ENCODE peak calls at places on chromosomes 16 and 17, in seven cellular contexts. G is HCT116, A is GM12878, T is SK-N-SH, I is K562, J is H1, K is HepG2. L is an unnamed sample.

GRCh38 chr16:16083421-16084156 is 134.2 kb downstream of the ABCC1 start:
- DNase-seq in K (peak; percentile 61), T (no peak), I (peak; percentile 65), A (no peak), G (peak; percentile 18), J (no peak), L (peak; percentile 70)

GRCh38 chr17:62725791-62726249 is 82.3 kb downstream of the MARCHF10 start:
- DNase-seq in K (peak; percentile 25), J (no peak), I (no peak), A (no peak), G (no peak), T (no peak), L (peak; percentile 71)

GRCh38 chr17:40109471-40109824 is 9.1 kb upstream of the NR1D1 start:
- DNase-seq in I (no peak), T (no peak), J (no peak), A (no peak), K (peak; percentile 57), G (no peak), L (no peak)

GRCh38 chr16:78749745-78750268 is 650.4 kb downstream of the WWOX start:
- DNase-seq in K (no peak), I (no peak), A (peak; percentile 41), G (no peak), J (no peak), T (no peak), L (no peak)

GRCh38 chr17:32970281-32970680 is 21.4 kb upstream of the SPACA3 start:
- DNase-seq in I (no peak), T (no peak), K (no peak), A (peak; percentile 39), J (no peak), G (no peak), L (no peak)

GRCh38 chr17:70344356-70345060 is 175.2 kb downstream of the KCNJ2 start:
- DNase-seq in T (no peak), J (no peak), G (no peak), A (no peak), I (no peak), K (no peak), L (no peak)

GRCh38 chr17:17125136-17126084 is 80.7 kb downstream of the PLD6 start:
- DNase-seq in T (peak; percentile 72), J (no peak), I (no peak), G (no peak), A (no peak), K (no peak), L (no peak)

GRCh38 chr17:32103476-32104113 is 38.7 kb upstream of the RHOT1 start:
- DNase-seq in J (no peak), I (no peak), T (no peak), G (no peak), A (no peak), K (no peak), L (no peak)

GRCh38 chr17:19867094-19867653 is 562 bp downstream of the ULK2 start:
- DNase-seq in K (peak; percentile 9), A (no peak), J (no peak), G (peak; percentile 16), T (peak; percentile 82), I (no peak), L (peak; percentile 73)

GRCh38 chr16:88569614-88569984 is 604 bp upstream of the ZC3H18 start:
- DNase-seq in K (peak; percentile 34), I (peak; percentile 54), A (no peak), G (no peak), T (peak; percentile 66), J (no peak), L (no peak)

GRCh38 chr17:60223456-60223855 is 73.7 kb downstream of the CA4 start:
- DNase-seq in I (no peak), A (no peak), K (no peak), T (no peak), J (no peak), G (no peak), L (no peak)

GRCh38 chr16:58264007-58264406 is 30.8 kb downstream of the PRSS54 start:
- DNase-seq in I (no peak), A (no peak), G (no peak), J (no peak), T (no peak), K (no peak), L (no peak)

GRCh38 chr17:5571281-5571680 is 13.0 kb downstream of the NLRP1 start:
- DNase-seq in K (no peak), G (no peak), A (no peak), I (no peak), T (no peak), J (no peak), L (no peak)

GRCh38 chr16:1089822-1090619 is 6.0 kb downstream of the C1QTNF8 start:
- DNase-seq in K (peak; percentile 90), A (no peak), J (no peak), T (no peak), G (no peak), I (peak; percentile 54), L (no peak)

GRCh38 chr17:68238488-68238887 is 9.4 kb upstream of the AMZ2 start:
- DNase-seq in K (no peak), I (no peak), T (no peak), G (no peak), A (no peak), J (no peak), L (no peak)

GRCh38 chr17:68239967-68240366 is 7.9 kb upstream of the AMZ2 start:
- DNase-seq in K (no peak), I (no peak), J (no peak), A (no peak), G (no peak), T (no peak), L (no peak)

GRCh38 chr17:68238894-68239293 is 8.9 kb upstream of the AMZ2 start:
- DNase-seq in A (no peak), K (no peak), J (no peak), T (no peak), G (no peak), I (no peak), L (no peak)
- TF ChIP-seq JUND in A (no peak), K (no peak), J (no peak), T (no peak), G (no peak), I (no peak), L (no peak)

DNA sequence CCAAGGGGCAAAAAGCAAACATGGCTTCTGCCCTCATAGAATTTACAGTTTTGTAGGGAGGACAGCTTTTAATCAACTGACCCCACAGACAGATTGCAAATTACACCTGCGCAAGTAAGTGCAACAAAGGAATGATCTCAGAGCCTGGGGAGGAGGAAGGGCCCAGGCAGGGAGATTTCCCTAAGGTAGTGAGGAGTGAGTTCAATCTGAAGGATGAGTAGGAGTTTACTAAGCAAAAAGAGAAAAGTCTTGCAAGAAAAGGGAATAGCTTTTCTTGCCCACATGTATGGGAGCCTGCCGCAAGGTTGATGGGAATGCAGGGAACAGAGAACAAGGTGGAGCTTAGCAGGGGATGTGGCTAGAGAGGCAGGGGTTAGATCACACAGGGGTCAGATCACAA is 1.6 kb upstream of the SOCS7 start:
- DNase-seq in G (no peak), K (no peak), I (no peak), T (no peak), J (no peak), A (no peak), L (no peak)
- TF ChIP-seq JUND in G (no peak), K (no peak), I (no peak), T (no peak), J (no peak), A (no peak), L (no peak)

GRCh38 chr16:20344630-20345029 is 7.9 kb downstream of the UMOD start:
- DNase-seq in G (no peak), T (no peak), K (no peak), A (no peak), I (no peak), J (no peak), L (no peak)
- TF ChIP-seq JUND in G (no peak), T (no peak), K (no peak), A (no peak), I (no peak), J (no peak), L (no peak)

GRCh38 chr17:82734987-82735866 is at the start of gene FN3K:
- DNase-seq in I (peak; percentile 91), T (peak; percentile 97), A (no peak), J (no peak), K (peak; percentile 48), G (no peak), L (peak; percentile 72)
- TF ChIP-seq JUND in I (no peak), T (no peak), A (no peak), J (no peak), K (peak; percentile 39), G (no peak), L (no peak)

DNA sequence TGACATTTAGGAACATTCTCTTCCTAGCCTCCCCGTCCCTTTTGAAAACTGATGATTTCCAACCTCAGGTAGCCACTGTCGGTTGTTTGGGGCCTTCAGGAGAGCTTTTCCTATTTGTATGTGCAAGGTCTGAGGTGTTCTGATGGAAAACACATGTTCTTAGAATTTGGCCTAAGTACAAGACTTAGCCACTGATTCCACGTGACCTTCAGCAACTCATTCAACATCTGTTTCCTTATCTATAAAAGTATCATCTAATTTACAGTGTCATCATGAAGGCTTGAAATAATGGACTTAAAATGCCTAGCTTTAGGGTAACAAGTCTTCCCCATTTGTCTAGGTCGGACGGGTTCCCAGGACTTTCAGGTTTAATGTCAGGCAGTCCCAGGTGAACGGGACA is 259.3 kb downstream of the SOX9 start:
- DNase-seq in K (no peak), G (no peak), J (no peak), I (no peak), A (no peak), T (peak; percentile 77), L (no peak)
- TF ChIP-seq JUND in K (no peak), G (no peak), J (no peak), I (no peak), A (no peak), T (peak; percentile 49), L (no peak)

GRCh38 chr16:85381738-85382592 is 231.2 kb upstream of the GSE1 start:
- DNase-seq in J (no peak), A (no peak), G (no peak), T (peak; percentile 87), I (peak; percentile 98), K (no peak), L (no peak)
- TF ChIP-seq JUND in J (no peak), A (no peak), G (no peak), T (no peak), I (peak; percentile 73), K (no peak), L (no peak)

DNA sequence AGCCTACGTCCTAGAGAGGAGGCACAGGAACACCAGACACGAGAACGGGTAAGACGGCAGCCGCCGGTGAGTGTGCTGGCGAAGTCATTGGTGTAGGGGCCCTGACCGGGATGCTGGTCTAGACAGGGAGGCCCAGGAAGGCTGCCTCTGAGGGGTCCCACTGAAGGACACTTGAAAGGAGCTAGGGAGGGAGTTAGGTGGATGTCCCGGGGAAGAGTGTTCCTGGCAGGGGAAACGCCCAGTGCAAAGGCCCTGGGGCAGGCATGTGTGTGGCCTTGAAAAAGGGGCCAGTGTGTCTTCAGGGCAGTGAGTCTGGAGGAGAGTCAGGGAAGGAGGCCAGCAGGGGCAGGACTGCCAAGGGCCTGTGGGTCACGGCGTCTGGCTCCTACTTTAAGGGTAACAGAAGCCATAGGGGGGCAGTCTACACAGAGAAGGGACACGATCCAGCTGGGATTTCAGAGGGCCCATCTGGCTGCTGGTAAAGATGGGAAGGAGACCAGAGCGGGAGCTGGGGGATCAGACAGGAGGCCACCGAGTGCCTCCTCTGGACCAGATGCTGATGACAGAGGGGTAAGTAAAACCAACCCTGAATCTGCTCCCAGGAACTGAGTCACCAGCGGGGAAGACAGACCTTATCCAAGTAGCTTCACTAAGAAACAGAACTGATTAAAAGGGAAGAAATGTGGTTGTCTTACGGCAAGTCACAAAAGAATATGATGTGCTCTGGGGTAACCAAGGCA is 115.9 kb downstream of the LITAF start:
- DNase-seq in G (no peak), T (peak; percentile 14), A (no peak), K (no peak), J (no peak), I (no peak), L (no peak)
- TF ChIP-seq JUND in G (no peak), T (no peak), A (no peak), K (no peak), J (no peak), I (no peak), L (no peak)

L was measured in T47D.